ENCODE peak calls at places on chromosomes 3 and 15, in five cellular contexts. U, I, K, S and O are unnamed samples. For H3K27me3, the result is how much of the 10 kb centered on the place peaks cover.

GRCh38 chr3:14548321-14548729 is 8.2 kb upstream of the GRIP2 start:
- DNase-seq in K (peak), I (peak), U (peak), S (peak), O (peak)

GRCh38 chr3:194276768-194277546 is 74.2 kb downstream of the CPN2 start:
- DNase-seq in K (peak), S (peak), U (peak), I (no peak), O (no peak)

GRCh38 chr3:184629555-184630160 is 68.1 kb downstream of the EPHB3 start:
- DNase-seq in K (no peak), S (no peak), U (no peak), I (no peak), O (peak)

GRCh38 chr3:110327870-110328269 is 743.7 kb upstream of the NECTIN3 start:
- DNase-seq in K (peak), U (peak), I (no peak), S (no peak), O (no peak)

GRCh38 chr15:68586274-68586961 is 7.6 kb downstream of the CORO2B start:
- DNase-seq in U (peak), I (no peak), K (peak), S (peak), O (no peak)

GRCh38 chr3:55329849-55330248 is 157.3 kb downstream of the WNT5A start:
- DNase-seq in U (peak), K (peak), I (no peak), S (peak), O (no peak)

GRCh38 chr15:101014276-101014675 is 95.1 kb downstream of the LRRK1 start:
- DNase-seq in I (peak), U (no peak), K (no peak), S (no peak), O (peak)

GRCh38 chr3:108590443-108590842 is 921 bp downstream of the DZIP3 start:
- DNase-seq in K (no peak), S (peak), U (no peak), I (no peak), O (no peak)

GRCh38 chr15:89494941-89495637 is 1.3 kb downstream of the RHCG start:
- DNase-seq in U (no peak), I (no peak), S (no peak), K (peak), O (peak)

GRCh38 chr3:45321607-45322391 is 66.6 kb upstream of the LARS2 start:
- DNase-seq in U (no peak), S (no peak), K (no peak), I (no peak), O (no peak)

GRCh38 chr3:61857297-61857696 is 295.9 kb downstream of the PTPRG start:
- DNase-seq in K (no peak), I (no peak), S (no peak), U (no peak), O (no peak)

DNA sequence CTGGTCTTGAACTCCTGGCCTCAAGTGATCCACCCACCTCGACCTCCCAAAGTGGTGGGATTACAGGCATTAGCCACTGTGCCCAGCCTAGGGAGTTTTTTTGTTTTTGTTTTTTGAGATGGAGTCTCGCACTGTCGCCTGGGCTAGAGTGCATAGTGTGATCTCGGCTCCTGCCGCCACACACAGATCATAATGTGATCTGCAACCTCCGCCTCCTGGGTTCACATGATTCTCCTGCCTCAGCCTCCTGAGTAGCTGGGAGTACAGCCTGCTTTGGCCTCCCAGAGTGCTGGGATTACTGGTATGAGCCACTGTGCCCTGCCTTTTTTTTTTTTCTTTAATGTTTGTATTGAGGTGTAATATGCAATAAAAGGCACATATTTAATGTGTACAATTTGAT is 78.2 kb downstream of the SMAD3 start:
- DNase-seq in I (no peak), K (no peak), U (no peak), S (no peak), O (no peak)
- H3K27me3 ChIP-seq in I (under half), K (under half), U (under half), S (under half), O (under half)

GRCh38 chr3:177177670-177178295 is 19.5 kb downstream of the TBL1XR1 start:
- DNase-seq in U (no peak), I (no peak), K (no peak), S (no peak), O (no peak)
- H3K27ac ChIP-seq in U (no peak), I (no peak), K (peak), S (peak), O (no peak)

GRCh38 chr3:144160627-144161026 is 189.0 kb downstream of the DIPK2A start:
- DNase-seq in U (no peak), S (no peak), K (no peak), I (no peak), O (no peak)

GRCh38 chr3:144164352-144164751 is 192.7 kb downstream of the DIPK2A start:
- DNase-seq in U (no peak), K (no peak), S (no peak), I (no peak), O (no peak)

GRCh38 chr3:144167634-144168033 is 196.0 kb downstream of the DIPK2A start:
- DNase-seq in U (no peak), S (no peak), I (no peak), K (no peak), O (no peak)

DNA sequence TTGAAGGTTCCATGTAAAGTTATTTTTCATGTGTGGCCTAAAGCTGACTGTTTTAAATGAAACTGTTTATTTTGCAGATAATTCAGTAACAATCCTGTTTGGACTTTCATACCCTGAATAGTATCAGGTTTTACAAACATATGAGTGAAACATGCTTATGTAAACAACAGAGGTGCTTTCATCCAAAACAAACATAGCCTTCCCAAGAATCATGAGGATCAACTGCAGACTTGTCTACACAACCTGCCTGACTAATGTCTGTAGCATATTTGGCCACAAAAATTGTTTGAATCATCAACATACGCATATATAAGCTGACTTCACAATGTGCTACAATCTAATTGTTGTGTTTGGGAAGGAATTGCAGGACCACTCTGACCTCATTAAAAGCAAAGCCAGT is 190.4 kb downstream of the DIPK2A start:
- DNase-seq in S (peak), I (no peak), U (peak), K (peak), O (no peak)
- H3K27me3 ChIP-seq in S (under half), I (under half), U (under half), K (under half), O (under half)

DNA sequence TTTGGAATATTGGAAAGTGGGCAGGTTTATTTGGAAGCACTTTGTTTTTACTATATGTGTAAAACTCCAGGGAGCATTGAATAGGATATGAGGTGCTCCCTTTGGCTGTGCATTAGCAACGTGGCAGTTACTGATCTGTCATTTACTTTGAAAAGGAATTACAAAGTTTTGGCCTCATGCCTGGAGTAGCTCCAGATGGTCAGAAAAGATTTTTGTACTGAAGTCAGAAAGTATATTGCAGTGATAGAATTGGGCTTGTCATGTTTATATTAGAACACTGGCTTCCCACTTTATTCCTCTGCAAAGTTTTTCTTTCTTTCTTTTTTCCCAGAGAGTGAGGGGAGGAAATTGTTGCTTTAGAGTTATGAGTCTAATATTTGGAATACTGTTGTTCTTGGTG is 26.2 kb downstream of the FNDC3B start:
- DNase-seq in I (no peak), S (no peak), U (peak), K (peak), O (no peak)
- H3K27ac ChIP-seq in I (peak), S (peak), U (no peak), K (no peak), O (no peak)

GRCh38 chr15:70016511-70016994 is 81.2 kb downstream of the TLE3 start:
- DNase-seq in S (no peak), K (no peak), I (no peak), U (no peak), O (no peak)
- H3K27me3 ChIP-seq in S (under half), K (under half), I (under half), U (half or more), O (under half)

DNA sequence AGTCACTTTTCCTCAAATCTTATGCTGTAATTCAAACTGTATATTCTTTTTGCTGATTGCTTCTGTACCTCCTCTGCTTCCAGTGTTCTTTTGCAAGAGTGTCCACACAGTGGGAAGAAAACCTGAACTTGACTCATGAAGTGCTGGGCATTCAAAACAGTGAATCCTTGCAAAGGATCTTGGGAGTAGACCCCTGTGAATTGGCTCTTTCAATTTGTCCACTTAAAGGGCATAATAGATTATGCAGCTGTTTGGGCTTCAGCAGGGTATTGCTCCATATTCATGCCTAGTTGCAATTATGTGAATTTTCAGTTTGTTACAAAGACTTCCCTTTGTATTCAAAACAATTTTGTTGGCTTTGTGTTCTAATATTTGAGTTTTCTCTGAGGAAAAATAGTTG is 11.4 kb downstream of the ZFAND6 start:
- DNase-seq in U (peak), I (no peak), K (peak), S (no peak), O (no peak)
- H3K27ac ChIP-seq in U (peak), I (no peak), K (no peak), S (no peak), O (no peak)

GRCh38 chr15:51280838-51281237 is 57.6 kb downstream of the CYP19A1 start:
- DNase-seq in U (no peak), K (no peak), I (no peak), S (no peak), O (no peak)

GRCh38 chr15:51274956-51275355 is 63.4 kb downstream of the CYP19A1 start:
- DNase-seq in S (no peak), I (no peak), K (no peak), U (no peak), O (no peak)

GRCh38 chr15:51283026-51283425 is 55.4 kb downstream of the CYP19A1 start:
- DNase-seq in K (no peak), I (no peak), S (no peak), U (no peak), O (no peak)

GRCh38 chr15:51281368-51281967 is 56.9 kb downstream of the CYP19A1 start:
- DNase-seq in K (peak), S (peak), I (peak), U (peak), O (peak)

GRCh38 chr15:51277085-51277484 is 61.3 kb downstream of the CYP19A1 start:
- DNase-seq in S (no peak), I (no peak), U (no peak), K (no peak), O (no peak)
- H3K27me3 ChIP-seq in S (under half), I (under half), U (half or more), K (under half), O (under half)

GRCh38 chr3:123383101-123384053 is 65.5 kb downstream of the ADCY5 start:
- DNase-seq in U (peak), S (no peak), K (no peak), I (no peak), O (peak)

GRCh38 chr3:123385981-123386380 is 62.9 kb downstream of the ADCY5 start:
- DNase-seq in K (peak), S (no peak), I (no peak), U (peak), O (no peak)

GRCh38 chr3:123385499-123385898 is 63.4 kb downstream of the ADCY5 start:
- DNase-seq in K (no peak), U (no peak), I (no peak), S (no peak), O (no peak)

GRCh38 chr3:123385072-123385471 is 63.8 kb downstream of the ADCY5 start:
- DNase-seq in I (no peak), S (no peak), U (peak), K (peak), O (peak)

DNA sequence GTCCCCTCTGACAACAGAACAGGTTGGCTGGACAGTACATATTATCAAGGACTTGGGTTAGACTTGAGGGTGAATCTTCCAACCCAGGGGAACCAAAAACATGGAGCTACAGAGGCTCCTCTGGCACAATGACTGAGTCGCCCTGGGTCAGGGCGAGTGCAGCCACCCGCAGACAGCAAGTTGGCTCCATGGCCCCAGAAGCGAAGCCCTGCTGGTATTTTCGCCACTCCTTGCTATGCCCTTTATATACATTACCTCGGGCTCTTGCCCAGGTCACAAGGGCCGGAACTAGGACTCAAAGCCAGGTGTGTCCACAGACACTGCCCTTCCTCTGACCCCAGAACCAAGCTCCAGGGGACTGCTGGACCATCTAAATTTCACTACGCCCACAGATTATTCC is 64.6 kb downstream of the ADCY5 start:
- DNase-seq in U (no peak), S (no peak), K (no peak), I (no peak), O (no peak)
- H3K27ac ChIP-seq in U (no peak), S (no peak), K (peak), I (peak), O (no peak)

DNA sequence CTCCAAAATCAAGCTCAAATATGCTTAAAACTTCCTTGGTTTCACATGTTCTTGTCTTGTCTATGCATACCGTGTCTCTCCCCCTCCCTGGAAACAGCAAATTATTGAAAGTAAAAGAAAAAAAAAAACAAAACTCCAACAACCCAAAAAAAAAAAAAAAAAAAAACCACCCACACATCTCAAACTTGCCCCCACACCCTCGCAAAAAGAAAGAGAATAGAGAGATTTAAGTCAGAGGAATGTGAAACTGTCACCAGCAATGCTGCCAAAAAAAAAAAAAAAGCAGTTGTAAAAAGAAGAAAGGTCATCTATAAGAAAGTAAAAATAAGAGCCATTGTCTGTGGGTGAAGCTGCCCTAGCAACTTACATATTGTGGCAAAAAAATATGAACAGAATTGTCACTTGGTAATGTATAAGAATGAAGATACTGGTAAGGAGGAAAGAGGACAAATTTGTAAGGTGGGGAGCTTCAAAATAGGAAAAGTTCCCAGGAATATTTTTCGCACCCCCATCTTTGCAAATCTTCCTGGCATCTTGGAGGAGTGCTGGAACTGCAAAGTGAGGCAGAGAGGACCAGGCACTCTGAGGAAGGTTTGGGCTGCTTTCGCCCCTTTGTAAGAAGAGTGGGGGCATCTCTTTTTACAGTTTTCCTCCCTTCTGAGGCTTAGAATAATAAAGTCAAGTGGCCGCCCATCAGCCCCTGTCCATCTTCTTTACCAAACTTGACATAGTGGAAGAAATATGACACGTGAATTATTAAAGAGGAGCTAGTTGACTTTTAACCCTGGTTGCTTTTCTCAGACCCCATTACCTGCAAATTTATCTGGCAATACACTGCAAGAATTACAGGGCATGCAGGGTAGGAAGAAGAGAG is 81.8 kb downstream of the NR2F2 start:
- DNase-seq in S (no peak), U (no peak), K (no peak), I (no peak), O (no peak)
- H3K27me3 ChIP-seq in S (half or more), U (half or more), K (half or more), I (under half), O (half or more)

GRCh38 chr15:63035253-63035652 is 7.3 kb upstream of the TPM1 start:
- DNase-seq in U (no peak), K (no peak), I (no peak), S (no peak), O (no peak)
- H3K27ac ChIP-seq in U (no peak), K (peak), I (no peak), S (no peak), O (no peak)